ENCODE peak calls at places on chromosomes 4 and X, in nine cellular contexts. One of them, this sample, is unnamed.

GRCh38 chrX:55787063-55787462 is 69.5 kb downstream of the RRAGB start:
- DNase-seq in iPS DF 6.9: no peak
- DNase-seq in neural progenitor cell: no peak
- DNase-seq in retinal pigment epithelial cell: no peak
- DNase-seq in naive thymus-derived CD8-positive, alpha-beta T cell: no peak
- DNase-seq in GM12892: no peak
- DNase-seq in stimulated activated CD4-positive, alpha-beta T cell treated with anti-CD3 and anti-CD28 coated beads, TNF-alpha, amount 100 ng/mL, for 4 hours: no peak
- DNase-seq in activated CD8-positive, alpha-beta T cell treated with anti-CD3 and anti-CD28 coated beads, Interleukin-2, amount 10 ng/mL, durations not matched to agents 7 days and 5 days: no peak
- DNase-seq in kidney: no peak
- DNase-seq in this sample: no peak

GRCh38 chr4:47031011-47031678 is at the start of gene GABRB1:
- DNase-seq in iPS DF 6.9: no peak
- DNase-seq in neural progenitor cell: peak; percentile 81
- DNase-seq in retinal pigment epithelial cell: peak; percentile 16
- DNase-seq in naive thymus-derived CD8-positive, alpha-beta T cell: peak; percentile 15
- DNase-seq in GM12892: no peak
- DNase-seq in stimulated activated CD4-positive, alpha-beta T cell treated with anti-CD3 and anti-CD28 coated beads, TNF-alpha, amount 100 ng/mL, for 4 hours: no peak
- DNase-seq in activated CD8-positive, alpha-beta T cell treated with anti-CD3 and anti-CD28 coated beads, Interleukin-2, amount 10 ng/mL, durations not matched to agents 7 days and 5 days: peak; percentile 24
- DNase-seq in kidney: peak; percentile 82
- DNase-seq in this sample: no peak

GRCh38 chr4:7788193-7788592 is 151.5 kb downstream of the AFAP1 start:
- DNase-seq in iPS DF 6.9: no peak
- DNase-seq in neural progenitor cell: no peak
- DNase-seq in retinal pigment epithelial cell: no peak
- DNase-seq in naive thymus-derived CD8-positive, alpha-beta T cell: no peak
- DNase-seq in GM12892: no peak
- DNase-seq in stimulated activated CD4-positive, alpha-beta T cell treated with anti-CD3 and anti-CD28 coated beads, TNF-alpha, amount 100 ng/mL, for 4 hours: no peak
- DNase-seq in activated CD8-positive, alpha-beta T cell treated with anti-CD3 and anti-CD28 coated beads, Interleukin-2, amount 10 ng/mL, durations not matched to agents 7 days and 5 days: no peak
- DNase-seq in kidney: no peak
- DNase-seq in this sample: no peak

GRCh38 chr4:36351082-36351666 is 69.8 kb downstream of the DTHD1 start:
- DNase-seq in iPS DF 6.9: peak; percentile 11
- DNase-seq in neural progenitor cell: peak; percentile 70
- DNase-seq in retinal pigment epithelial cell: no peak
- DNase-seq in naive thymus-derived CD8-positive, alpha-beta T cell: peak; percentile 68
- DNase-seq in GM12892: no peak
- DNase-seq in stimulated activated CD4-positive, alpha-beta T cell treated with anti-CD3 and anti-CD28 coated beads, TNF-alpha, amount 100 ng/mL, for 4 hours: peak; percentile 46
- DNase-seq in activated CD8-positive, alpha-beta T cell treated with anti-CD3 and anti-CD28 coated beads, Interleukin-2, amount 10 ng/mL, durations not matched to agents 7 days and 5 days: peak; percentile 85
- DNase-seq in kidney: no peak
- DNase-seq in this sample: no peak

GRCh38 chrX:31500920-31501319 is 429.1 kb upstream of the FTHL17 start:
- DNase-seq in iPS DF 6.9: no peak
- DNase-seq in neural progenitor cell: no peak
- DNase-seq in retinal pigment epithelial cell: no peak
- DNase-seq in naive thymus-derived CD8-positive, alpha-beta T cell: no peak
- DNase-seq in GM12892: no peak
- DNase-seq in stimulated activated CD4-positive, alpha-beta T cell treated with anti-CD3 and anti-CD28 coated beads, TNF-alpha, amount 100 ng/mL, for 4 hours: no peak
- DNase-seq in activated CD8-positive, alpha-beta T cell treated with anti-CD3 and anti-CD28 coated beads, Interleukin-2, amount 10 ng/mL, durations not matched to agents 7 days and 5 days: no peak
- DNase-seq in kidney: no peak
- DNase-seq in this sample: no peak

GRCh38 chr4:105572296-105572695 is 19.9 kb downstream of the ARHGEF38 start:
- DNase-seq in iPS DF 6.9: no peak
- DNase-seq in neural progenitor cell: no peak
- DNase-seq in retinal pigment epithelial cell: no peak
- DNase-seq in naive thymus-derived CD8-positive, alpha-beta T cell: no peak
- DNase-seq in GM12892: no peak
- DNase-seq in stimulated activated CD4-positive, alpha-beta T cell treated with anti-CD3 and anti-CD28 coated beads, TNF-alpha, amount 100 ng/mL, for 4 hours: no peak
- DNase-seq in activated CD8-positive, alpha-beta T cell treated with anti-CD3 and anti-CD28 coated beads, Interleukin-2, amount 10 ng/mL, durations not matched to agents 7 days and 5 days: no peak
- DNase-seq in kidney: no peak
- DNase-seq in this sample: no peak

GRCh38 chrX:139429913-139430312 is 100.6 kb upstream of the F9 start:
- DNase-seq in iPS DF 6.9: peak; percentile 1
- DNase-seq in neural progenitor cell: peak; percentile 40
- DNase-seq in retinal pigment epithelial cell: no peak
- DNase-seq in naive thymus-derived CD8-positive, alpha-beta T cell: no peak
- DNase-seq in GM12892: no peak
- DNase-seq in stimulated activated CD4-positive, alpha-beta T cell treated with anti-CD3 and anti-CD28 coated beads, TNF-alpha, amount 100 ng/mL, for 4 hours: no peak
- DNase-seq in activated CD8-positive, alpha-beta T cell treated with anti-CD3 and anti-CD28 coated beads, Interleukin-2, amount 10 ng/mL, durations not matched to agents 7 days and 5 days: no peak
- DNase-seq in kidney: no peak
- DNase-seq in this sample: no peak

GRCh38 chrX:2677764-2678163 is 13.3 kb upstream of the CD99 start:
- DNase-seq in iPS DF 6.9: no peak
- DNase-seq in neural progenitor cell: no peak
- DNase-seq in retinal pigment epithelial cell: peak; percentile 83
- DNase-seq in naive thymus-derived CD8-positive, alpha-beta T cell: no peak
- DNase-seq in GM12892: no peak
- DNase-seq in stimulated activated CD4-positive, alpha-beta T cell treated with anti-CD3 and anti-CD28 coated beads, TNF-alpha, amount 100 ng/mL, for 4 hours: no peak
- DNase-seq in activated CD8-positive, alpha-beta T cell treated with anti-CD3 and anti-CD28 coated beads, Interleukin-2, amount 10 ng/mL, durations not matched to agents 7 days and 5 days: no peak
- DNase-seq in kidney: peak; percentile 92
- DNase-seq in this sample: no peak

GRCh38 chr4:185238261-185238681 is 28.9 kb downstream of the SNX25 start:
- DNase-seq in iPS DF 6.9: no peak
- DNase-seq in neural progenitor cell: no peak
- DNase-seq in retinal pigment epithelial cell: no peak
- DNase-seq in naive thymus-derived CD8-positive, alpha-beta T cell: no peak
- DNase-seq in GM12892: no peak
- DNase-seq in stimulated activated CD4-positive, alpha-beta T cell treated with anti-CD3 and anti-CD28 coated beads, TNF-alpha, amount 100 ng/mL, for 4 hours: no peak
- DNase-seq in activated CD8-positive, alpha-beta T cell treated with anti-CD3 and anti-CD28 coated beads, Interleukin-2, amount 10 ng/mL, durations not matched to agents 7 days and 5 days: no peak
- DNase-seq in kidney: no peak
- DNase-seq in this sample: no peak

GRCh38 chr4:169225812-169226211 is 44.9 kb downstream of the SH3RF1 start:
- DNase-seq in iPS DF 6.9: no peak
- DNase-seq in neural progenitor cell: no peak
- DNase-seq in retinal pigment epithelial cell: no peak
- DNase-seq in naive thymus-derived CD8-positive, alpha-beta T cell: no peak
- DNase-seq in GM12892: no peak
- DNase-seq in stimulated activated CD4-positive, alpha-beta T cell treated with anti-CD3 and anti-CD28 coated beads, TNF-alpha, amount 100 ng/mL, for 4 hours: no peak
- DNase-seq in activated CD8-positive, alpha-beta T cell treated with anti-CD3 and anti-CD28 coated beads, Interleukin-2, amount 10 ng/mL, durations not matched to agents 7 days and 5 days: no peak
- DNase-seq in kidney: no peak
- DNase-seq in this sample: no peak

GRCh38 chr4:176400816-176401461 is 81.2 kb downstream of the SPCS3 start:
- DNase-seq in iPS DF 6.9: no peak
- DNase-seq in neural progenitor cell: no peak
- DNase-seq in retinal pigment epithelial cell: no peak
- DNase-seq in naive thymus-derived CD8-positive, alpha-beta T cell: no peak
- DNase-seq in GM12892: no peak
- DNase-seq in stimulated activated CD4-positive, alpha-beta T cell treated with anti-CD3 and anti-CD28 coated beads, TNF-alpha, amount 100 ng/mL, for 4 hours: no peak
- DNase-seq in activated CD8-positive, alpha-beta T cell treated with anti-CD3 and anti-CD28 coated beads, Interleukin-2, amount 10 ng/mL, durations not matched to agents 7 days and 5 days: no peak
- DNase-seq in kidney: no peak
- DNase-seq in this sample: no peak

GRCh38 chr4:73831569-73831968 is 4.9 kb upstream of the CXCL6 start:
- DNase-seq in iPS DF 6.9: no peak
- DNase-seq in neural progenitor cell: no peak
- DNase-seq in retinal pigment epithelial cell: peak; percentile 65
- DNase-seq in naive thymus-derived CD8-positive, alpha-beta T cell: no peak
- DNase-seq in GM12892: no peak
- DNase-seq in stimulated activated CD4-positive, alpha-beta T cell treated with anti-CD3 and anti-CD28 coated beads, TNF-alpha, amount 100 ng/mL, for 4 hours: no peak
- DNase-seq in activated CD8-positive, alpha-beta T cell treated with anti-CD3 and anti-CD28 coated beads, Interleukin-2, amount 10 ng/mL, durations not matched to agents 7 days and 5 days: no peak
- DNase-seq in kidney: no peak
- DNase-seq in this sample: no peak

GRCh38 chrX:53263597-53264094 is 17.7 kb downstream of the IQSEC2 start:
- DNase-seq in iPS DF 6.9: no peak
- DNase-seq in neural progenitor cell: no peak
- DNase-seq in retinal pigment epithelial cell: no peak
- DNase-seq in naive thymus-derived CD8-positive, alpha-beta T cell: no peak
- DNase-seq in GM12892: no peak
- DNase-seq in stimulated activated CD4-positive, alpha-beta T cell treated with anti-CD3 and anti-CD28 coated beads, TNF-alpha, amount 100 ng/mL, for 4 hours: no peak
- DNase-seq in activated CD8-positive, alpha-beta T cell treated with anti-CD3 and anti-CD28 coated beads, Interleukin-2, amount 10 ng/mL, durations not matched to agents 7 days and 5 days: peak; percentile 40
- DNase-seq in kidney: no peak
- DNase-seq in this sample: no peak

GRCh38 chrX:14616301-14616700 is 87.0 kb downstream of the GLRA2 start:
- DNase-seq in iPS DF 6.9: no peak
- DNase-seq in neural progenitor cell: no peak
- DNase-seq in retinal pigment epithelial cell: no peak
- DNase-seq in naive thymus-derived CD8-positive, alpha-beta T cell: no peak
- DNase-seq in GM12892: no peak
- DNase-seq in stimulated activated CD4-positive, alpha-beta T cell treated with anti-CD3 and anti-CD28 coated beads, TNF-alpha, amount 100 ng/mL, for 4 hours: no peak
- DNase-seq in activated CD8-positive, alpha-beta T cell treated with anti-CD3 and anti-CD28 coated beads, Interleukin-2, amount 10 ng/mL, durations not matched to agents 7 days and 5 days: no peak
- DNase-seq in kidney: no peak
- DNase-seq in this sample: no peak

GRCh38 chr4:53656421-53656981 is 65.2 kb upstream of the LNX1 start:
- DNase-seq in iPS DF 6.9: no peak
- DNase-seq in neural progenitor cell: no peak
- DNase-seq in retinal pigment epithelial cell: no peak
- DNase-seq in naive thymus-derived CD8-positive, alpha-beta T cell: no peak
- DNase-seq in GM12892: no peak
- DNase-seq in stimulated activated CD4-positive, alpha-beta T cell treated with anti-CD3 and anti-CD28 coated beads, TNF-alpha, amount 100 ng/mL, for 4 hours: no peak
- DNase-seq in activated CD8-positive, alpha-beta T cell treated with anti-CD3 and anti-CD28 coated beads, Interleukin-2, amount 10 ng/mL, durations not matched to agents 7 days and 5 days: no peak
- DNase-seq in kidney: no peak
- DNase-seq in this sample: no peak

GRCh38 chr4:81518762-81519427 is 47.2 kb upstream of the RASGEF1B start:
- DNase-seq in iPS DF 6.9: no peak
- DNase-seq in neural progenitor cell: no peak
- DNase-seq in retinal pigment epithelial cell: no peak
- DNase-seq in naive thymus-derived CD8-positive, alpha-beta T cell: no peak
- DNase-seq in GM12892: no peak
- DNase-seq in stimulated activated CD4-positive, alpha-beta T cell treated with anti-CD3 and anti-CD28 coated beads, TNF-alpha, amount 100 ng/mL, for 4 hours: no peak
- DNase-seq in activated CD8-positive, alpha-beta T cell treated with anti-CD3 and anti-CD28 coated beads, Interleukin-2, amount 10 ng/mL, durations not matched to agents 7 days and 5 days: no peak
- DNase-seq in kidney: no peak
- DNase-seq in this sample: no peak

GRCh38 chr4:31298737-31299136 is 578.6 kb downstream of the PCDH7 start:
- DNase-seq in iPS DF 6.9: no peak
- DNase-seq in neural progenitor cell: no peak
- DNase-seq in retinal pigment epithelial cell: no peak
- DNase-seq in naive thymus-derived CD8-positive, alpha-beta T cell: no peak
- DNase-seq in GM12892: no peak
- DNase-seq in stimulated activated CD4-positive, alpha-beta T cell treated with anti-CD3 and anti-CD28 coated beads, TNF-alpha, amount 100 ng/mL, for 4 hours: no peak
- DNase-seq in activated CD8-positive, alpha-beta T cell treated with anti-CD3 and anti-CD28 coated beads, Interleukin-2, amount 10 ng/mL, durations not matched to agents 7 days and 5 days: no peak
- DNase-seq in kidney: no peak
- DNase-seq in this sample: no peak

This sample was measured in GF-D8.